ENCODE peak calls at places on chromosomes 13 and 19, in four cellular contexts. One of them, this sample, is unnamed.

GRCh38 chr13:74080762-74081161 is 53.4 kb downstream of the KLF12 start:
- ATAC-seq in activated naive CD8-positive, alpha-beta T cell treated with anti-CD3 and anti-CD28 coated beads, Interleukin-2, amount 50 U/mL, for 24 hours: no peak
- ATAC-seq in activated CD8-positive, alpha-beta T cell treated with anti-CD3 and anti-CD28 coated beads, Interleukin-2, amount 10 ng/mL, durations not matched to agents 7 days and 5 days: no peak
- ATAC-seq in sciatic nerve: no peak
- ATAC-seq in this sample: peak

GRCh38 chr13:45592758-45593157 is 22.8 kb downstream of the ERICH6B start:
- ATAC-seq in activated naive CD8-positive, alpha-beta T cell treated with anti-CD3 and anti-CD28 coated beads, Interleukin-2, amount 50 U/mL, for 24 hours: no peak
- ATAC-seq in activated CD8-positive, alpha-beta T cell treated with anti-CD3 and anti-CD28 coated beads, Interleukin-2, amount 10 ng/mL, durations not matched to agents 7 days and 5 days: no peak
- ATAC-seq in sciatic nerve: no peak
- ATAC-seq in this sample: no peak

GRCh38 chr13:113273856-113274590 is 23.0 kb upstream of the LAMP1 start:
- ATAC-seq in activated naive CD8-positive, alpha-beta T cell treated with anti-CD3 and anti-CD28 coated beads, Interleukin-2, amount 50 U/mL, for 24 hours: no peak
- ATAC-seq in activated CD8-positive, alpha-beta T cell treated with anti-CD3 and anti-CD28 coated beads, Interleukin-2, amount 10 ng/mL, durations not matched to agents 7 days and 5 days: no peak
- ATAC-seq in sciatic nerve: peak
- ATAC-seq in this sample: no peak

GRCh38 chr13:99655351-99656091 is 154.2 kb downstream of the TM9SF2 start:
- ATAC-seq in activated naive CD8-positive, alpha-beta T cell treated with anti-CD3 and anti-CD28 coated beads, Interleukin-2, amount 50 U/mL, for 24 hours: peak
- ATAC-seq in activated CD8-positive, alpha-beta T cell treated with anti-CD3 and anti-CD28 coated beads, Interleukin-2, amount 10 ng/mL, durations not matched to agents 7 days and 5 days: no peak
- ATAC-seq in sciatic nerve: no peak
- ATAC-seq in this sample: peak

GRCh38 chr13:39685652-39686051 is 30.2 kb downstream of the COG6 start:
- ATAC-seq in activated naive CD8-positive, alpha-beta T cell treated with anti-CD3 and anti-CD28 coated beads, Interleukin-2, amount 50 U/mL, for 24 hours: no peak
- ATAC-seq in activated CD8-positive, alpha-beta T cell treated with anti-CD3 and anti-CD28 coated beads, Interleukin-2, amount 10 ng/mL, durations not matched to agents 7 days and 5 days: no peak
- ATAC-seq in sciatic nerve: no peak
- ATAC-seq in this sample: no peak

GRCh38 chr13:52161193-52161646 is 1.8 kb upstream of the NEK3 start:
- ATAC-seq in activated naive CD8-positive, alpha-beta T cell treated with anti-CD3 and anti-CD28 coated beads, Interleukin-2, amount 50 U/mL, for 24 hours: no peak
- ATAC-seq in activated CD8-positive, alpha-beta T cell treated with anti-CD3 and anti-CD28 coated beads, Interleukin-2, amount 10 ng/mL, durations not matched to agents 7 days and 5 days: no peak
- ATAC-seq in sciatic nerve: no peak
- ATAC-seq in this sample: no peak

GRCh38 chr19:7191946-7192691 is 102.1 kb downstream of the INSR start:
- ATAC-seq in activated naive CD8-positive, alpha-beta T cell treated with anti-CD3 and anti-CD28 coated beads, Interleukin-2, amount 50 U/mL, for 24 hours: peak
- ATAC-seq in activated CD8-positive, alpha-beta T cell treated with anti-CD3 and anti-CD28 coated beads, Interleukin-2, amount 10 ng/mL, durations not matched to agents 7 days and 5 days: peak
- ATAC-seq in sciatic nerve: no peak
- ATAC-seq in this sample: peak

GRCh38 chr13:95083758-95084157 is 217.5 kb downstream of the ABCC4 start:
- ATAC-seq in activated naive CD8-positive, alpha-beta T cell treated with anti-CD3 and anti-CD28 coated beads, Interleukin-2, amount 50 U/mL, for 24 hours: no peak
- ATAC-seq in activated CD8-positive, alpha-beta T cell treated with anti-CD3 and anti-CD28 coated beads, Interleukin-2, amount 10 ng/mL, durations not matched to agents 7 days and 5 days: no peak
- ATAC-seq in sciatic nerve: no peak
- ATAC-seq in this sample: no peak

GRCh38 chr19:27676877-27677276 is 1536.1 kb downstream of the UQCRFS1 start:
- ATAC-seq in activated naive CD8-positive, alpha-beta T cell treated with anti-CD3 and anti-CD28 coated beads, Interleukin-2, amount 50 U/mL, for 24 hours: no peak
- ATAC-seq in activated CD8-positive, alpha-beta T cell treated with anti-CD3 and anti-CD28 coated beads, Interleukin-2, amount 10 ng/mL, durations not matched to agents 7 days and 5 days: no peak
- ATAC-seq in sciatic nerve: no peak
- ATAC-seq in this sample: no peak

GRCh38 chr13:51361111-51361510 is 21.6 kb downstream of the SERPINE3 start:
- ATAC-seq in activated naive CD8-positive, alpha-beta T cell treated with anti-CD3 and anti-CD28 coated beads, Interleukin-2, amount 50 U/mL, for 24 hours: no peak
- ATAC-seq in activated CD8-positive, alpha-beta T cell treated with anti-CD3 and anti-CD28 coated beads, Interleukin-2, amount 10 ng/mL, durations not matched to agents 7 days and 5 days: no peak
- ATAC-seq in sciatic nerve: no peak
- ATAC-seq in this sample: no peak

GRCh38 chr13:59991395-59991794 is 172.3 kb downstream of the DIAPH3 start:
- ATAC-seq in activated naive CD8-positive, alpha-beta T cell treated with anti-CD3 and anti-CD28 coated beads, Interleukin-2, amount 50 U/mL, for 24 hours: no peak
- ATAC-seq in activated CD8-positive, alpha-beta T cell treated with anti-CD3 and anti-CD28 coated beads, Interleukin-2, amount 10 ng/mL, durations not matched to agents 7 days and 5 days: no peak
- ATAC-seq in sciatic nerve: no peak
- ATAC-seq in this sample: no peak

GRCh38 chr19:32264568-32264967 is 80.8 kb upstream of the ZNF507 start:
- ATAC-seq in activated naive CD8-positive, alpha-beta T cell treated with anti-CD3 and anti-CD28 coated beads, Interleukin-2, amount 50 U/mL, for 24 hours: no peak
- ATAC-seq in activated CD8-positive, alpha-beta T cell treated with anti-CD3 and anti-CD28 coated beads, Interleukin-2, amount 10 ng/mL, durations not matched to agents 7 days and 5 days: no peak
- ATAC-seq in sciatic nerve: no peak
- ATAC-seq in this sample: no peak

GRCh38 chr19:45597425-45598111 is 4.4 kb downstream of the GPR4 start:
- ATAC-seq in activated naive CD8-positive, alpha-beta T cell treated with anti-CD3 and anti-CD28 coated beads, Interleukin-2, amount 50 U/mL, for 24 hours: no peak
- ATAC-seq in activated CD8-positive, alpha-beta T cell treated with anti-CD3 and anti-CD28 coated beads, Interleukin-2, amount 10 ng/mL, durations not matched to agents 7 days and 5 days: no peak
- ATAC-seq in sciatic nerve: peak
- ATAC-seq in this sample: no peak

GRCh38 chr19:5152013-5152763 is 183.3 kb downstream of the KDM4B start:
- ATAC-seq in activated naive CD8-positive, alpha-beta T cell treated with anti-CD3 and anti-CD28 coated beads, Interleukin-2, amount 50 U/mL, for 24 hours: no peak
- ATAC-seq in activated CD8-positive, alpha-beta T cell treated with anti-CD3 and anti-CD28 coated beads, Interleukin-2, amount 10 ng/mL, durations not matched to agents 7 days and 5 days: no peak
- ATAC-seq in sciatic nerve: no peak
- ATAC-seq in this sample: no peak

GRCh38 chr19:55116232-55117062 is 990 bp downstream of the PPP1R12C start:
- ATAC-seq in activated naive CD8-positive, alpha-beta T cell treated with anti-CD3 and anti-CD28 coated beads, Interleukin-2, amount 50 U/mL, for 24 hours: peak
- ATAC-seq in activated CD8-positive, alpha-beta T cell treated with anti-CD3 and anti-CD28 coated beads, Interleukin-2, amount 10 ng/mL, durations not matched to agents 7 days and 5 days: peak
- ATAC-seq in sciatic nerve: peak
- ATAC-seq in this sample: peak

GRCh38 chr13:106349080-106349841 is 186.2 kb downstream of the EFNB2 start:
- ATAC-seq in activated naive CD8-positive, alpha-beta T cell treated with anti-CD3 and anti-CD28 coated beads, Interleukin-2, amount 50 U/mL, for 24 hours: no peak
- ATAC-seq in activated CD8-positive, alpha-beta T cell treated with anti-CD3 and anti-CD28 coated beads, Interleukin-2, amount 10 ng/mL, durations not matched to agents 7 days and 5 days: no peak
- ATAC-seq in sciatic nerve: peak
- ATAC-seq in this sample: no peak

GRCh38 chr13:32045963-32046785 is 14.6 kb downstream of the FRY start:
- ATAC-seq in activated naive CD8-positive, alpha-beta T cell treated with anti-CD3 and anti-CD28 coated beads, Interleukin-2, amount 50 U/mL, for 24 hours: no peak
- ATAC-seq in activated CD8-positive, alpha-beta T cell treated with anti-CD3 and anti-CD28 coated beads, Interleukin-2, amount 10 ng/mL, durations not matched to agents 7 days and 5 days: peak
- ATAC-seq in sciatic nerve: peak
- ATAC-seq in this sample: no peak

This sample was measured in activated CD4-positive, CD25-positive, alpha-beta regulatory T cell treated with anti-CD3 and anti-CD28 coated beads, Interleukin-2, amount 50 U/mL, for 24 hours.